ENCODE peak calls at places on chromosome 20, in nine cellular contexts. Y, X, V, K, Z, M, A, E and S are unnamed samples.

GRCh38 chr20:48818481-48818987 is 9.3 kb downstream of the PREX1 start:
- DNase-seq in Y (no peak), X (no peak), V (no peak), K (peak; percentile 34), Z (no peak), M (peak; percentile 26), A (no peak), E (no peak), S (no peak)

GRCh38 chr20:53364617-53365016 is 229.0 kb downstream of the ZNF217 start:
- DNase-seq in Y (no peak), X (no peak), V (no peak), K (no peak), Z (no peak), M (no peak), A (no peak), E (no peak), S (no peak)

GRCh38 chr20:49690899-49691620 is 22.6 kb downstream of the B4GALT5 start:
- DNase-seq in Y (no peak), X (peak; percentile 81), V (peak; percentile 68), K (no peak), Z (peak; percentile 83), M (no peak), A (no peak), E (peak; percentile 78), S (peak; percentile 79)

GRCh38 chr20:63553933-63554290 is at the start of gene FNDC11:
- DNase-seq in Y (no peak), X (peak; percentile 20), V (no peak), K (peak; percentile 40), Z (no peak), M (peak; percentile 63), A (peak; percentile 55), E (peak; percentile 34), S (no peak)

GRCh38 chr20:43844778-43845614 is 69.7 kb upstream of the TOX2 start:
- DNase-seq in Y (no peak), X (peak; percentile 81), V (peak; percentile 54), K (no peak), Z (no peak), M (no peak), A (no peak), E (peak; percentile 91), S (no peak)

GRCh38 chr20:38722708-38723068 is 1.6 kb upstream of the SLC32A1 start:
- DNase-seq in Y (no peak), X (no peak), V (no peak), K (no peak), Z (no peak), M (no peak), A (no peak), E (no peak), S (no peak)

GRCh38 chr20:1868856-1869255 is 26.4 kb upstream of the SIRPA start:
- DNase-seq in Y (no peak), X (no peak), V (no peak), K (no peak), Z (no peak), M (no peak), A (no peak), E (peak; percentile 82), S (no peak)

GRCh38 chr20:6829510-6830116 is 62.1 kb downstream of the BMP2 start:
- DNase-seq in Y (no peak), X (peak; percentile 86), V (no peak), K (no peak), Z (no peak), M (no peak), A (no peak), E (peak; percentile 26), S (no peak)

GRCh38 chr20:59752704-59753460 is 148.5 kb downstream of the PHACTR3 start:
- DNase-seq in Y (no peak), X (no peak), V (no peak), K (no peak), Z (no peak), M (peak; percentile 20), A (no peak), E (no peak), S (no peak)

GRCh38 chr20:25389858-25390537 is 637 bp downstream of the ABHD12 start:
- DNase-seq in Y (no peak), X (no peak), V (peak; percentile 39), K (peak; percentile 4), Z (peak; percentile 10), M (peak; percentile 50), A (peak; percentile 43), E (peak; percentile 17), S (no peak)

GRCh38 chr20:63061701-63062100 is 54.9 kb upstream of the BHLHE23 start:
- DNase-seq in Y (no peak), X (no peak), V (no peak), K (no peak), Z (no peak), M (no peak), A (no peak), E (no peak), S (no peak)

GRCh38 chr20:3218307-3218988 is 9.2 kb downstream of the ITPA start:
- DNase-seq in Y (peak; percentile 57), X (peak; percentile 49), V (no peak), K (peak; percentile 67), Z (peak; percentile 78), M (peak; percentile 66), A (peak; percentile 75), E (peak; percentile 54), S (peak; percentile 37)

GRCh38 chr20:63742381-63743024 is 2.9 kb downstream of the SLC2A4RG start:
- DNase-seq in Y (no peak), X (no peak), V (no peak), K (no peak), Z (no peak), M (no peak), A (no peak), E (no peak), S (no peak)